ENCODE peak calls at places on chromosome 16, in four cellular contexts. Z, V, F and U are unnamed samples.

GRCh38 chr16:85123891-85124635 is 11.8 kb upstream of the CIBAR2 start:
- DNase-seq in Z (peak), V (no peak), F (peak), U (no peak)

GRCh38 chr16:67177743-67178699 is 5.7 kb downstream of the MATCAP1 start:
- DNase-seq in Z (peak), V (peak), F (peak), U (peak)

GRCh38 chr16:85490971-85491771 is 122.0 kb upstream of the GSE1 start:
- DNase-seq in Z (peak), V (peak), F (peak), U (peak)

GRCh38 chr16:73023752-73024570 is 24.0 kb downstream of the ZFHX3 start:
- DNase-seq in Z (no peak), V (no peak), F (no peak), U (no peak)

GRCh38 chr16:66408181-66409048 is 18.7 kb upstream of the BEAN1 start:
- DNase-seq in Z (peak), V (no peak), F (no peak), U (peak)

GRCh38 chr16:3144331-3144881 is 9.6 kb downstream of the ZNF213 start:
- DNase-seq in Z (no peak), V (no peak), F (peak), U (no peak)

GRCh38 chr16:56822966-56823739 is 41.9 kb upstream of the SLC12A3 start:
- DNase-seq in Z (no peak), V (no peak), F (no peak), U (no peak)

GRCh38 chr16:85716680-85717038 is 27.9 kb upstream of the GINS2 start:
- DNase-seq in Z (no peak), V (no peak), F (no peak), U (no peak)

GRCh38 chr16:49473131-49473530 is 99.5 kb downstream of the C16orf78 start:
- DNase-seq in Z (no peak), V (no peak), F (peak), U (no peak)

GRCh38 chr16:81731636-81732035 is 47.5 kb upstream of the PLCG2 start:
- DNase-seq in Z (no peak), V (no peak), F (no peak), U (no peak)

GRCh38 chr16:81734632-81735434 is 44.3 kb upstream of the PLCG2 start:
- DNase-seq in Z (no peak), V (no peak), F (no peak), U (no peak)

GRCh38 chr16:81733295-81733694 is 45.8 kb upstream of the PLCG2 start:
- DNase-seq in Z (no peak), V (no peak), F (no peak), U (no peak)

GRCh38 chr16:81730090-81731051 is 48.7 kb upstream of the PLCG2 start:
- DNase-seq in Z (peak), V (no peak), F (peak), U (peak)

DNA sequence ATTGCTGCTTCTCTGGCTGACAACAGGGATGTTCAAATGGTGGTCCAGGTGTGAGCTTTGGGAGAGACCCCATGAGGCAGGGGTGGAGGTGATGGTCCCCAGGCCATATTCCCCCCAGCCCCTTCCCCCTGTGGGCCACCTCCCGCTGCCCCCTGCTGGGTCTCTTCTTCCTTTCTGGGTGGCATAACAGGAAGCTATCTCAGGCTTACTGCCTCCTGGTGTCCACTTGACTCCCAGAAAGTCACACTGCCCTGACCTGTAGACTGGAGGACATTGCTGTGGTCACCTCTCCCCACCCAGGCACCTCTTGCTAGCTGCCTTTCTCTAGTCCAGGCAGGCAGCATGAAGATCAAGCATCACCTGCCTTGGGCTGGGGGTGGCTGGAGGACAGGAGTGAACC is 46.4 kb upstream of the PLCG2 start:
- DNase-seq in Z (no peak), V (no peak), F (no peak), U (no peak)
- TF ChIP-seq CTCF in Z (no peak), V (no peak), F (no peak), U (peak)

GRCh38 chr16:80527297-80527696 is 13.5 kb upstream of the DYNLRB2 start:
- DNase-seq in Z (peak), V (peak), F (peak), U (peak)
- TF ChIP-seq CTCF in Z (peak), V (no peak), F (peak), U (no peak)

GRCh38 chr16:4660454-4661007 is 32.8 kb upstream of the NUDT16L1 start:
- DNase-seq in Z (no peak), V (peak), F (no peak), U (no peak)

GRCh38 chr16:4666537-4667202 is 26.7 kb upstream of the NUDT16L1 start:
- DNase-seq in Z (no peak), V (no peak), F (no peak), U (no peak)

GRCh38 chr16:4661661-4662060 is 31.7 kb upstream of the NUDT16L1 start:
- DNase-seq in Z (no peak), V (no peak), F (no peak), U (no peak)

GRCh38 chr16:4664538-4665418 is 28.6 kb upstream of the NUDT16L1 start:
- DNase-seq in Z (no peak), V (peak), F (peak), U (peak)

DNA sequence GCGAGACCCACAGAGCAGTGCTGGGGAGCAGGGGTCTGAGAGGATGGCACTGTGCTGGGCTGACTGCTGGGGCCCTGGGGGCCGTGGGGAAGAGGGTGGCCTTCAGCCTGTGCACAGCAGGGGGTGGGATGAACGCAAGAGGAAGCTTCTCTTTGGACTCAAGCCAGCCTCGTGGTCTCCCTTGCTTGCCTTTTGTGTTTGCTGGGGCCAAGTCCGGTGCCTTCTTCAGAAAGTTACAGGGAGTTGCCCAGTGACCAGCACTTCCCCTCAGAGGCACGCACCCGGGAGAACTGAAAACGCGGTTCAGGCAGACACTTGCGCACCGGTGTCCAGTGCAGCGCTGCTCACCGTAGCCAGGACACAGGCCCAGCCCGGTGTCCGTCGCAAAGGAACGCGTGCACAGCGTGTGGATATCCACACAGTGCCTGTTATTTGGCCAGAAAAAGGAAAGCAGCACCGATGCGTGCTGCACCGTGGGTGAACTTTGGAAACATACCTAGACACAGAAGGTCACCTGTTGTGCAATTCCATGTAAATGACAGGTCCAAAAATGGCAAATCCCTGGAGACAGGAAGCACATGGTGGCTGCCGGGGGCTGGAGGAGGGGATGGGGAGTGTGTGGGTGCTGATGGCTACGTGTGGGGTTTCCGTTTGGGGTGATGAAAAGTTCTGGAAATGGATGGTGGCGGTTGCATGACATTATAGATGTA is 29.5 kb upstream of the NUDT16L1 start:
- DNase-seq in Z (no peak), V (no peak), F (no peak), U (no peak)
- TF ChIP-seq CTCF in Z (no peak), V (no peak), F (no peak), U (no peak)

GRCh38 chr16:52069866-52070265 is 477.1 kb downstream of the TOX3 start:
- DNase-seq in Z (peak), V (no peak), F (peak), U (peak)

GRCh38 chr16:52068447-52069074 is 478.4 kb downstream of the TOX3 start:
- DNase-seq in Z (peak), V (no peak), F (peak), U (peak)

GRCh38 chr16:52074133-52074532 is 472.8 kb downstream of the TOX3 start:
- DNase-seq in Z (no peak), V (no peak), F (no peak), U (no peak)

GRCh38 chr16:52070341-52071057 is 476.4 kb downstream of the TOX3 start:
- DNase-seq in Z (no peak), V (no peak), F (no peak), U (no peak)

GRCh38 chr16:52071101-52071500 is 475.8 kb downstream of the TOX3 start:
- DNase-seq in Z (no peak), V (no peak), F (no peak), U (no peak)
- TF ChIP-seq CTCF in Z (no peak), V (no peak), F (no peak), U (no peak)

GRCh38 chr16:29842732-29843346 is 20.2 kb downstream of the CDIPT start:
- DNase-seq in Z (no peak), V (no peak), F (no peak), U (no peak)
- TF ChIP-seq CTCF in Z (no peak), V (no peak), F (peak), U (no peak)

GRCh38 chr16:7021653-7022275 is 310.9 kb upstream of the RBFOX1 start:
- DNase-seq in Z (no peak), V (no peak), F (no peak), U (no peak)

GRCh38 chr16:7026639-7027038 is 306.0 kb upstream of the RBFOX1 start:
- DNase-seq in Z (no peak), V (no peak), F (no peak), U (no peak)

DNA sequence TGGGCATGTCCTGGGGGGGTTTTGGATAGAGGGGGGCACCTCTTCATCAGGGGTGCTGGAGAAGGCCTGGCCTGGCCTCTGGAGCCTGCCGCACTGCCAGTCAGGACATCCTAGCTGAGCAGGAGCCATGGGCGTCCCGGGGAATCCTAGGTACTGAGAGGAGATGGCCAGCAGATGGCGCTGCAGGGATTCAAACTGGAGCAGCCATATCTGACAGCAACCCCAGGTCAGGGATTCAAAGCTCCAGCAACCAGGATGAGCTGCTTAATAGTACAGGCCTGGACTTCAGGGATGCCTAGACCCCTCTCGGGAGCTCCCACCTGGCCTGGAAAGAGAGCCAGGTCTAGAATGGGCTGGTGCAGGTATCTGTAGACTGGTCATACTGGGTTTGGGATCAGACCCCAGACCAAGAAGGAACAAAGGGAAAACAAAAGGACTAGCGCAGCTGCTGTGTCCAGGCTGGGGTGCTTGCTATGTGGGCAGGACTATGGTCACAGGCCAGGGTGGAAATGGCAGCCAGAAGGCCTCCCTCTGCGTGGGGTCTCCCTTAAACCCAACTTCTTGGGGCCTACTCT is 306.9 kb upstream of the RBFOX1 start:
- DNase-seq in Z (peak), V (no peak), F (peak), U (peak)
- TF ChIP-seq CTCF in Z (peak), V (no peak), F (peak), U (peak)

GRCh38 chr16:2056681-2057407 is 9.1 kb downstream of the TSC2 start:
- DNase-seq in Z (no peak), V (no peak), F (no peak), U (no peak)
- TF ChIP-seq CTCF in Z (peak), V (no peak), F (peak), U (no peak)

GRCh38 chr16:54594646-54595381 is 308.2 kb upstream of the IRX3 start:
- DNase-seq in Z (no peak), V (no peak), F (no peak), U (no peak)
- TF ChIP-seq CTCF in Z (no peak), V (no peak), F (no peak), U (no peak)

GRCh38 chr16:75478480-75479345 is 14.2 kb upstream of the TMEM170A start:
- DNase-seq in Z (no peak), V (no peak), F (no peak), U (no peak)

GRCh38 chr16:75483222-75483621 is 12.0 kb downstream of the CHST6 start:
- DNase-seq in Z (peak), V (no peak), F (no peak), U (peak)

GRCh38 chr16:75479421-75479990 is 15.0 kb upstream of the TMEM170A start:
- DNase-seq in Z (no peak), V (no peak), F (no peak), U (no peak)

GRCh38 chr16:75482434-75483205 is 12.6 kb downstream of the CHST6 start:
- DNase-seq in Z (no peak), V (no peak), F (no peak), U (peak)

DNA sequence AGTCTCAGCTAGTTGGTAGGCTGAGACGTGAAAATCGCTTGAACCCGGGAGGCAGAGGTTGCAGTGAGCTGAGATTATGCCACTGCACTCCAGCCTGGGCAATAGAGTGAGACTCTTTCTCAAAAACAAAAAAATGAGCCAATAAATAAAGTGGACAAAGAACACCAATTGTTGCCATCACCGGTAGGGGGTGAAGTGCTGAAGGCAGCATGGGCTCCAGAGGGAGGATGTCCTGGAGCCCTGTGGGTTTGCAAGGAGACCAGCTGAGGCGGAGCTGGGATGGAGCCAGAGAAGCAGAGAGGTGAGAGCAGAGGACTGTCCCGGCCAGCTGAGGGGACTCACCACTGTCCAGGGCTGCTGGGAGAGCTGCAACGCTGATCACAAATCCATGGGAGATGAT is 13.8 kb downstream of the CHST6 start:
- DNase-seq in Z (no peak), V (no peak), F (no peak), U (no peak)
- TF ChIP-seq CTCF in Z (no peak), V (no peak), F (no peak), U (no peak)